ENCODE peak calls at places on chromosomes 2 and 18, in ten cellular contexts. C is fibroblast of lung, K is GM06990, Y is Peyer's patch, B is fibroblast of villous mesenchyme, A is bronchial epithelial cell, J is mesothelial cell of epicardium, Q is adrenal gland, W is neural progenitor cell, L is BJ. V is an unnamed sample.

GRCh38 chr2:181848356-181848876 is 43.1 kb upstream of the ITPRID2 start:
- DNase-seq in A (no peak), C (no peak), Y (no peak), Q (no peak), L (no peak), B (no peak), W (no peak), K (no peak), J (no peak), V (no peak)

GRCh38 chr2:12352891-12353290 is 363.8 kb upstream of the TRIB2 start:
- DNase-seq in C (peak; percentile 69), L (no peak), W (no peak), Y (no peak), J (no peak), A (no peak), K (no peak), Q (no peak), B (peak; percentile 86), V (no peak)

GRCh38 chr2:3553946-3554345 is 4.2 kb downstream of the RNASEH1 start:
- DNase-seq in L (no peak), K (no peak), Q (no peak), Y (no peak), J (no peak), A (no peak), B (no peak), W (no peak), C (no peak), V (no peak)

GRCh38 chr18:35122586-35123224 is 81.5 kb downstream of the MAPRE2 start:
- DNase-seq in J (no peak), K (no peak), Q (peak; percentile 72), C (no peak), Y (no peak), W (peak; percentile 66), B (no peak), L (no peak), A (no peak), V (no peak)

GRCh38 chr2:15435474-15435873 is 125.7 kb downstream of the NBAS start:
- DNase-seq in C (no peak), Y (no peak), A (no peak), J (no peak), L (no peak), B (no peak), Q (no peak), W (no peak), K (no peak), V (no peak)

GRCh38 chr2:32058130-32058529 is 5.2 kb upstream of the SPAST start:
- DNase-seq in Y (no peak), K (no peak), J (no peak), B (peak; percentile 11), L (no peak), Q (no peak), C (peak; percentile 12), A (peak; percentile 42), W (no peak), V (no peak)

GRCh38 chr2:137957033-137957432 is 7.2 kb upstream of the HNMT start:
- DNase-seq in K (no peak), A (peak; percentile 57), Q (no peak), C (peak; percentile 94), Y (no peak), B (peak; percentile 94), W (no peak), L (peak; percentile 88), J (no peak), V (no peak)

GRCh38 chr2:64594563-64594989 is 59.1 kb downstream of the SERTAD2 start:
- DNase-seq in Y (no peak), K (no peak), W (no peak), Q (no peak), C (no peak), B (no peak), A (peak; percentile 74), L (peak; percentile 70), J (no peak), V (no peak)

DNA sequence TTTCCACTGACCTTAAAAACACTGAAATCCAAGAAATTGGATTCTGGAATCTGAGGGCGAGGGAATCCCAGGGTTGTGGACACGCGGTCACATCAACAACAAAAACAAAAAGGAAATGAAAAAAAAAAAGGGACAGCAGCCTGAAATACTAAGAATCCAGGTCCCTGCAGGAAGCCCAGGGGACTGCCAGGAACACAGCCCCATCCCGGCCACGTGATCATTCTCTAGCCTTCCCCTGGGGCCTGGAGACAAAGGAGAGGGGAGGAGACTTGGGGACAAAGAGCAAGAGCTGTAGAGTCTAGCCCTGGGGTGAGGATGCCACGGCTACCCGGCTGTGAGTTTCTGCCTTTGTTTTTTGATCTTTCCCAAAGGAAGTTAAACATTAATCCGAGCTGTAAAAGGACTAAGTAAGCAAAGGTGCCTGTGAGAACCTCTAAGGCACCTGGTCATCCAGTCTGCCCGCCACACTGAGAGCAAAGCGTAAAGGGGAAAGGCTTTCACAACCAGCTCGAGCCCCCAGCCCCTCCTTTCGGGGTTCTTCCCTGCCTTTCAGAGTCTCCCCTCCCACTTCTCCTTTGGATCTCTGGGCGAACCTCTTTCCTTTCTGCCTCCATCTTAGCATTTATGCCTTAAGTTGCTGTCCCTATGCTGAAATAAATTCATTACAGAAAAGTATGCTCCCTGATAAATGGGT is 57.9 kb upstream of the MSH2 start:
- DNase-seq in Y (peak; percentile 88), J (peak; percentile 82), K (no peak), W (peak; percentile 97), Q (peak; percentile 88), B (no peak), L (peak; percentile 51), C (peak; percentile 73), A (peak; percentile 52), V (no peak)
- TF ChIP-seq CTCF in Y (peak; percentile 69), J (peak; percentile 20), K (no peak), W (peak; percentile 39), Q (peak; percentile 31), B (no peak), L (peak; percentile 28), C (peak; percentile 14), A (peak; percentile 18), V (no peak)

DNA sequence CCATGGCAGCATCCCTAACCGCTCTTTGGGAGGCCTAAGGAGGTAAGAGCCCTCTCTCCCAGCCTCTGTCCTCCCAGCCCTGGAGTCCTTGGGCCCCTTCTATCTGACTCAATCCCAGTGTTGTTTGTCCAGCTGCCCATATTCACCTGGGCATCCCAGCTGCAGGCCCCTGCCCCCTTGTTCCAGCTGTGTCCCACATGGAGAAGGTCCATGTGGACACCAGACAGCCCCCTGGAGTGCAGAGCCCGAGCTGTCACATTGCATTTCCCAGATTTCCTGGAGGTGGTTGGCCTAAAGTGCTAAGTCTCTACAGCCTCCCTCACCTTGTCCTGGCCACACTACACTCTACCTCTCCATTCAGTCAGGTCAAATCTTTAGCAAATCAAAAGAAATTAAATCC is 42.5 kb downstream of the PSD4 start:
- DNase-seq in W (no peak), C (no peak), Y (no peak), J (no peak), K (no peak), Q (no peak), A (no peak), L (no peak), B (no peak), V (no peak)
- TF ChIP-seq CTCF in W (no peak), C (no peak), Y (no peak), J (no peak), K (no peak), Q (no peak), A (no peak), L (no peak), B (no peak), V (no peak)

GRCh38 chr18:45569566-45569965 is 45.7 kb upstream of the SLC14A2 start:
- DNase-seq in A (no peak), C (no peak), Q (peak; percentile 85), L (no peak), B (no peak), Y (no peak), W (no peak), K (no peak), J (no peak), V (no peak)

GRCh38 chr18:45568017-45568416 is 47.3 kb upstream of the SLC14A2 start:
- DNase-seq in B (no peak), A (no peak), C (no peak), J (no peak), W (no peak), K (no peak), Y (no peak), L (no peak), Q (no peak), V (no peak)

GRCh38 chr18:45571161-45571560 is 44.1 kb upstream of the SLC14A2 start:
- DNase-seq in W (no peak), B (no peak), J (no peak), A (no peak), Y (no peak), K (no peak), L (no peak), C (no peak), Q (no peak), V (no peak)

GRCh38 chr18:45567123-45567522 is 48.2 kb upstream of the SLC14A2 start:
- DNase-seq in Y (no peak), K (no peak), W (no peak), L (no peak), B (peak; percentile 80), Q (peak; percentile 77), A (no peak), J (no peak), C (peak; percentile 28), V (no peak)

GRCh38 chr18:45571714-45572113 is 43.6 kb upstream of the SLC14A2 start:
- DNase-seq in Q (no peak), A (peak; percentile 27), B (no peak), K (no peak), J (no peak), W (no peak), C (no peak), L (no peak), Y (no peak), V (no peak)
- TF ChIP-seq CTCF in Q (no peak), A (peak; percentile 35), B (peak; percentile 22), K (peak; percentile 40), J (peak; percentile 18), W (peak; percentile 44), C (peak; percentile 30), L (peak; percentile 28), Y (peak; percentile 42), V (peak; percentile 24)

GRCh38 chr2:241213567-241213966 is 25.1 kb downstream of the ANO7 start:
- DNase-seq in K (no peak), C (no peak), W (no peak), B (no peak), Q (no peak), L (no peak), J (no peak), A (no peak), Y (no peak), V (no peak)

GRCh38 chr2:241213036-241213435 is 24.6 kb downstream of the ANO7 start:
- DNase-seq in B (no peak), L (no peak), Q (no peak), W (no peak), A (no peak), Y (no peak), K (no peak), J (no peak), C (no peak), V (no peak)

GRCh38 chr2:241214209-241214608 is 25.7 kb downstream of the ANO7 start:
- DNase-seq in A (no peak), Y (no peak), J (no peak), B (no peak), Q (no peak), K (no peak), L (no peak), W (no peak), C (no peak), V (no peak)

GRCh38 chr2:241209271-241209670 is 20.8 kb downstream of the ANO7 start:
- DNase-seq in C (no peak), Y (no peak), B (no peak), J (no peak), W (no peak), L (no peak), Q (no peak), K (no peak), A (no peak), V (no peak)

DNA sequence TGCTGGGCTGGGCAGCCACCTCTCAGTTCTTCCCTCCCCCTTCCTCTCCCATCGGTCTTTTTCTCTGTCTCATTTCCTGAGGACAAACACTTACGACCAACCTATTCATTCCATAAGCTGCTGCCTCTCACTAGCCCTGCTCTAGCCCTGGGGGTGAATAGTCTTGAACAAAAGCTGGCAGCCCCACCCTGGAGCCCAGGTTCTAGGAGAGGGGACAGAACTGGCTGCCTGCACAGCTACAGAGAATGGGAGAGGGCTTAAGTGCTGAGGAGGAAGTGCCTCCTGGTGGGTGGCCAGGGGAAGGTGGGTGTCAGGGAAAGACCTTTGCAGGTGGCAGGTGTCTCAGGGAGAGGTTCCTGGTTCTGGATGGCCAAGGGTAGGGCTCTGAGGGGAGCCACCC is 22.8 kb downstream of the ANO7 start:
- DNase-seq in K (no peak), J (no peak), W (peak; percentile 68), A (no peak), B (no peak), Y (no peak), C (no peak), L (no peak), Q (no peak), V (no peak)
- TF ChIP-seq CTCF in K (no peak), J (no peak), W (no peak), A (no peak), B (peak; percentile 3), Y (no peak), C (no peak), L (no peak), Q (no peak), V (no peak)

V was measured in CD14-positive monocyte.